ENCODE peak calls at places on chromosomes 2 and 18, in seven cellular contexts. Q is RWPE1; F is effector memory CD8-positive, alpha-beta T cell; S is activated T-cell treated with anti-CD3 and anti-CD28 coated beads, Interleukin-2, amount 50 U/mL, for 24 hours; L is anterior cingulate cortex; I is AML-193; R is epithelial cell of esophagus. Z is an unnamed sample.
A peak's percentile ranks its signal among the peaks of the same experiment; 100 is the strongest.

GRCh38 chr18:44518091-44518490 is 162.6 kb upstream of the SETBP1 start:
- DNase-seq in Q (no peak), F (no peak), R (peak; percentile 47), L (no peak), S (no peak), I (no peak), Z (no peak)

GRCh38 chr2:31886700-31887099 is 124.1 kb downstream of the MEMO1 start:
- DNase-seq in Q (no peak), S (no peak), F (no peak), I (no peak), L (no peak), R (peak; percentile 11), Z (no peak)

GRCh38 chr2:234286118-234286598 is 210.7 kb downstream of the ARL4C start:
- DNase-seq in I (no peak), R (no peak), F (no peak), S (no peak), Q (no peak), L (no peak), Z (no peak)

GRCh38 chr2:45612265-45612664 is 1.2 kb upstream of the SRBD1 start:
- DNase-seq in F (no peak), I (no peak), Q (peak; percentile 31), L (no peak), S (no peak), R (peak; percentile 33), Z (no peak)

GRCh38 chr2:20108655-20109396 is 57.4 kb upstream of the LAPTM4A start:
- DNase-seq in F (no peak), S (no peak), I (no peak), L (no peak), Q (peak; percentile 46), R (peak; percentile 92), Z (no peak)

GRCh38 chr2:231715988-231716616 is 7.8 kb downstream of the PTMA start:
- DNase-seq in I (no peak), R (no peak), S (no peak), L (no peak), F (no peak), Q (no peak), Z (no peak)

GRCh38 chr2:120919771-120920437 is 184.2 kb downstream of the GLI2 start:
- DNase-seq in F (no peak), Q (no peak), I (no peak), R (peak; percentile 39), L (no peak), S (no peak), Z (no peak)

GRCh38 chr2:3470856-3471737 is 48.2 kb downstream of the ADI1 start:
- DNase-seq in I (no peak), F (no peak), Q (no peak), R (no peak), L (no peak), S (no peak), Z (peak; percentile 29)

GRCh38 chr2:27378096-27378808 is 2.3 kb downstream of the ZNF513 start:
- DNase-seq in Q (no peak), F (no peak), S (peak; percentile 46), R (peak; percentile 29), L (no peak), I (no peak), Z (no peak)

GRCh38 chr18:67410075-67410474 is 106.4 kb downstream of the DSEL start:
- DNase-seq in R (no peak), I (no peak), Q (no peak), S (no peak), L (no peak), F (no peak), Z (no peak)

GRCh38 chr2:174492963-174493431 is 6.2 kb upstream of the GPR155 start:
- DNase-seq in R (no peak), F (peak; percentile 60), S (peak; percentile 61), I (peak; percentile 47), Q (no peak), L (no peak), Z (no peak)

GRCh38 chr2:236338495-236339184 is 74.4 kb upstream of the ASB18 start:
- DNase-seq in F (no peak), R (no peak), S (no peak), I (no peak), L (no peak), Q (no peak), Z (peak; percentile 59)

GRCh38 chr18:79117791-79118190 is 48.6 kb downstream of the ATP9B start:
- DNase-seq in R (no peak), I (no peak), L (no peak), Q (no peak), S (no peak), F (no peak), Z (no peak)